ENCODE peak calls at places on chromosomes 2 and 18, in four cellular contexts. One of them, this sample, is unnamed.

GRCh38 chr2:42598656-42599267 is 30.3 kb downstream of the MTA3 start:
- DNase-seq in MM.1S: no peak
- DNase-seq in fibroblast of lung: no peak
- DNase-seq in endothelial cell of umbilical vein: no peak
- DNase-seq in this sample: no peak

GRCh38 chr2:25504266-25504665 is 162.5 kb upstream of the DNMT3A start:
- DNase-seq in MM.1S: no peak
- DNase-seq in fibroblast of lung: no peak
- DNase-seq in endothelial cell of umbilical vein: no peak
- DNase-seq in this sample: no peak

GRCh38 chr18:67468038-67468437 is 48.5 kb downstream of the DSEL start:
- DNase-seq in fibroblast of lung: no peak
- DNase-seq in endothelial cell of umbilical vein: no peak
- DNase-seq in MM.1S: no peak
- DNase-seq in this sample: no peak

GRCh38 chr2:175012516-175012915 is 7.3 kb upstream of the CHN1 start:
- DNase-seq in endothelial cell of umbilical vein: peak; percentile 52
- DNase-seq in fibroblast of lung: no peak
- DNase-seq in MM.1S: no peak
- DNase-seq in this sample: no peak

GRCh38 chr2:109728809-109729208 is 65.3 kb upstream of the RGPD5 start:
- DNase-seq in MM.1S: no peak
- DNase-seq in endothelial cell of umbilical vein: no peak
- DNase-seq in fibroblast of lung: peak; percentile 25
- DNase-seq in this sample: peak; percentile 44

GRCh38 chr2:152036611-152037469 is 62.0 kb downstream of the CACNB4 start:
- DNase-seq in fibroblast of lung: peak; percentile 79
- DNase-seq in MM.1S: peak; percentile 64
- DNase-seq in endothelial cell of umbilical vein: peak; percentile 75
- DNase-seq in this sample: peak; percentile 79

GRCh38 chr2:46866770-46867246 is 48.8 kb downstream of the MCFD2 start:
- DNase-seq in fibroblast of lung: no peak
- DNase-seq in MM.1S: no peak
- DNase-seq in endothelial cell of umbilical vein: peak; percentile 80
- DNase-seq in this sample: no peak

GRCh38 chr2:189115126-189115525 is 64.4 kb downstream of the COL5A2 start:
- DNase-seq in fibroblast of lung: peak; percentile 69
- DNase-seq in endothelial cell of umbilical vein: peak; percentile 50
- DNase-seq in MM.1S: no peak
- DNase-seq in this sample: peak; percentile 57

GRCh38 chr2:101036562-101036961 is 34.5 kb downstream of the RPL31 start:
- DNase-seq in fibroblast of lung: peak; percentile 67
- DNase-seq in MM.1S: peak; percentile 44
- DNase-seq in endothelial cell of umbilical vein: peak; percentile 53
- DNase-seq in this sample: peak; percentile 65

GRCh38 chr18:2326999-2327398 is 244.3 kb downstream of the METTL4 start:
- DNase-seq in fibroblast of lung: no peak
- DNase-seq in MM.1S: no peak
- DNase-seq in endothelial cell of umbilical vein: no peak
- DNase-seq in this sample: peak; percentile 4

GRCh38 chr18:44411277-44411900 is 269.3 kb upstream of the SETBP1 start:
- DNase-seq in fibroblast of lung: no peak
- DNase-seq in endothelial cell of umbilical vein: no peak
- DNase-seq in MM.1S: no peak
- DNase-seq in this sample: peak; percentile 27

GRCh38 chr2:233422050-233422639 is 67.9 kb downstream of the DGKD start:
- DNase-seq in endothelial cell of umbilical vein: no peak
- DNase-seq in fibroblast of lung: no peak
- DNase-seq in MM.1S: no peak
- DNase-seq in this sample: no peak

GRCh38 chr2:47541848-47542450 is 139.0 kb downstream of the MSH2 start:
- DNase-seq in fibroblast of lung: peak; percentile 15
- DNase-seq in MM.1S: no peak
- DNase-seq in endothelial cell of umbilical vein: no peak
- DNase-seq in this sample: no peak

GRCh38 chr2:14189929-14190328 is 442.6 kb upstream of the LRATD1 start:
- DNase-seq in endothelial cell of umbilical vein: no peak
- DNase-seq in fibroblast of lung: peak; percentile 27
- DNase-seq in MM.1S: no peak
- DNase-seq in this sample: no peak

GRCh38 chr2:206424134-206424533 is 19.2 kb upstream of the ADAM23 start:
- DNase-seq in endothelial cell of umbilical vein: peak; percentile 78
- DNase-seq in MM.1S: no peak
- DNase-seq in fibroblast of lung: no peak
- DNase-seq in this sample: no peak

GRCh38 chr18:62037012-62037742 is 144.4 kb upstream of the RNF152 start:
- DNase-seq in endothelial cell of umbilical vein: no peak
- DNase-seq in MM.1S: no peak
- DNase-seq in fibroblast of lung: no peak
- DNase-seq in this sample: peak; percentile 5

GRCh38 chr2:177325554-177325953 is 61.0 kb upstream of the NFE2L2 start:
- DNase-seq in endothelial cell of umbilical vein: no peak
- DNase-seq in fibroblast of lung: no peak
- DNase-seq in MM.1S: no peak
- DNase-seq in this sample: peak; percentile 57

GRCh38 chr2:5520352-5520996 is 171.7 kb upstream of the SOX11 start:
- DNase-seq in endothelial cell of umbilical vein: no peak
- DNase-seq in MM.1S: no peak
- DNase-seq in fibroblast of lung: peak; percentile 55
- DNase-seq in this sample: no peak

GRCh38 chr2:181123798-181124217 is 143.4 kb downstream of the UBE2E3 start:
- DNase-seq in endothelial cell of umbilical vein: peak; percentile 45
- DNase-seq in MM.1S: peak; percentile 82
- DNase-seq in fibroblast of lung: no peak
- DNase-seq in this sample: no peak

GRCh38 chr2:218997730-218998129 is 4.5 kb upstream of the CRYBA2 start:
- DNase-seq in endothelial cell of umbilical vein: no peak
- DNase-seq in MM.1S: no peak
- DNase-seq in fibroblast of lung: no peak
- DNase-seq in this sample: no peak

GRCh38 chr2:150876201-150877085 is 385.2 kb downstream of the RBM43 start:
- DNase-seq in MM.1S: no peak
- DNase-seq in fibroblast of lung: peak; percentile 83
- DNase-seq in endothelial cell of umbilical vein: no peak
- DNase-seq in this sample: no peak

GRCh38 chr2:44166096-44166495 is 2.6 kb upstream of the PPM1B start:
- DNase-seq in fibroblast of lung: no peak
- DNase-seq in MM.1S: no peak
- DNase-seq in endothelial cell of umbilical vein: no peak
- DNase-seq in this sample: no peak

GRCh38 chr2:119221609-119222008 is 2.0 kb upstream of the STEAP3 start:
- DNase-seq in fibroblast of lung: no peak
- DNase-seq in MM.1S: no peak
- DNase-seq in endothelial cell of umbilical vein: no peak
- DNase-seq in this sample: no peak

GRCh38 chr2:27990030-27990590 is 99.6 kb downstream of the BABAM2 start:
- DNase-seq in endothelial cell of umbilical vein: peak; percentile 7
- DNase-seq in MM.1S: no peak
- DNase-seq in fibroblast of lung: no peak
- DNase-seq in this sample: no peak

GRCh38 chr18:60549338-60549960 is 176.9 kb upstream of the MC4R start:
- DNase-seq in MM.1S: peak; percentile 81
- DNase-seq in endothelial cell of umbilical vein: peak; percentile 64
- DNase-seq in fibroblast of lung: peak; percentile 91
- DNase-seq in this sample: peak; percentile 86

GRCh38 chr2:96148410-96149217 is 3.4 kb upstream of the DUSP2 start:
- DNase-seq in endothelial cell of umbilical vein: peak; percentile 74
- DNase-seq in fibroblast of lung: peak; percentile 90
- DNase-seq in MM.1S: no peak
- DNase-seq in this sample: peak; percentile 93

GRCh38 chr2:236210536-236210935 is 42.4 kb upstream of the GBX2 start:
- DNase-seq in endothelial cell of umbilical vein: no peak
- DNase-seq in fibroblast of lung: no peak
- DNase-seq in MM.1S: no peak
- DNase-seq in this sample: no peak

GRCh38 chr18:79396431-79397287 is 929 bp downstream of the NFATC1 start:
- DNase-seq in MM.1S: no peak
- DNase-seq in endothelial cell of umbilical vein: peak; percentile 40
- DNase-seq in fibroblast of lung: peak; percentile 31
- DNase-seq in this sample: peak; percentile 77

GRCh38 chr2:95267458-95268207 is 6.6 kb upstream of the PROM2 start:
- DNase-seq in fibroblast of lung: peak; percentile 85
- DNase-seq in MM.1S: no peak
- DNase-seq in endothelial cell of umbilical vein: no peak
- DNase-seq in this sample: no peak

GRCh38 chr18:50850307-50850706 is 28.6 kb upstream of the ME2 start:
- DNase-seq in endothelial cell of umbilical vein: no peak
- DNase-seq in MM.1S: no peak
- DNase-seq in fibroblast of lung: no peak
- DNase-seq in this sample: no peak
- H2AFZ ChIP-seq in endothelial cell of umbilical vein: no peak overlapping the region
- H2AFZ ChIP-seq in MM.1S: no peak overlapping the region
- H2AFZ ChIP-seq in fibroblast of lung: no peak overlapping the region
- H2AFZ ChIP-seq in this sample: no peak overlapping the region

DNA sequence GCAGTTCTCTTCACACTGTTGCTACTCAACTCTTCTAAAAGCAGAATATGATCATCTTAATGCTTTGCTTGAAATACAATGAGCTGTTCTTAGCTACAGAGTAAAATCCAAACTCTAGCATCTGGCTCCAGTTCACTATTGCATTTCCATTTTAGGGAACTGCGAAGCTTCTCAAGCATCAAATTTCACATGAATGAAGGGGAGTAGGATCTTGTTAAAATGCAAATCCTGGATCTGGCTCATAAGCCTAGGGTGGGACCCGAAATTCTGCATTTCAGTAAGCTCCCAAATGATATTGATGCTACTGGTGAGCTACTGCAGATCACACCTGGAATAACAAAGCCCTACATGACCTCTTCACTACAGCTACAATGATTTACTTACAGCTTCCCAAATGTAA is 293.8 kb downstream of the SATB2 start:
- DNase-seq in MM.1S: no peak
- DNase-seq in fibroblast of lung: no peak
- DNase-seq in endothelial cell of umbilical vein: no peak
- DNase-seq in this sample: no peak
- H2AFZ ChIP-seq in MM.1S: no peak overlapping the region
- H2AFZ ChIP-seq in fibroblast of lung: no peak overlapping the region
- H2AFZ ChIP-seq in endothelial cell of umbilical vein: no peak overlapping the region
- H2AFZ ChIP-seq in this sample: no peak overlapping the region

DNA sequence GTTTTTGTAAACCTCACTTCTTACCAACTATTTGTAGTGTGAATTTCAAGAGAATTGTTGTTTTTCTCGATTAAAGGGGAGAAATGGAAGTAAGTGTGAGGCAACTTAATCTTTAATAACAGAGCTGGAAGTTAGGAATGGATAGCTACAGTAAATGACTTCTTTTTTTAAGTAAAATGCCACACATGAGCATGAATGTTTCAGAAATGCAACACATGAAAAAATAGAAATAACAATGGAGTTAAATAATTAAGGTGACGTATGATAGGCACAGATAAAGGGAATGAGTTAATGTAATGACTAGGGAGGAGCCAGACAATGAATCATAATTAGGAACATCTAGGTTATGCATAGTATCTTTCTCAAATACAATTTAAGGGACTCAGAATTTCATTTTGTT is 3.4 kb downstream of the REL start:
- DNase-seq in MM.1S: no peak
- DNase-seq in endothelial cell of umbilical vein: peak; percentile 77
- DNase-seq in fibroblast of lung: no peak
- DNase-seq in this sample: peak; percentile 71
- H2AFZ ChIP-seq in MM.1S: no peak overlapping the region
- H2AFZ ChIP-seq in endothelial cell of umbilical vein: peak overlapping the region; percentile 54
- H2AFZ ChIP-seq in fibroblast of lung: no peak overlapping the region
- H2AFZ ChIP-seq in this sample: peak overlapping the region; percentile 41

GRCh38 chr2:224098473-224098872 is 59.4 kb upstream of the SERPINE2 start:
- DNase-seq in endothelial cell of umbilical vein: no peak
- DNase-seq in MM.1S: no peak
- DNase-seq in fibroblast of lung: peak; percentile 24
- DNase-seq in this sample: no peak
- H2AFZ ChIP-seq in endothelial cell of umbilical vein: no peak overlapping the region
- H2AFZ ChIP-seq in MM.1S: no peak overlapping the region
- H2AFZ ChIP-seq in fibroblast of lung: peak overlapping the region; percentile 39
- H2AFZ ChIP-seq in this sample: no peak overlapping the region

GRCh38 chr18:11095211-11095610 is 54.2 kb downstream of the PIEZO2 start:
- DNase-seq in endothelial cell of umbilical vein: no peak
- DNase-seq in MM.1S: no peak
- DNase-seq in fibroblast of lung: no peak
- DNase-seq in this sample: no peak

GRCh38 chr18:11095674-11096293 is 53.6 kb downstream of the PIEZO2 start:
- DNase-seq in endothelial cell of umbilical vein: no peak
- DNase-seq in MM.1S: no peak
- DNase-seq in fibroblast of lung: no peak
- DNase-seq in this sample: no peak

GRCh38 chr18:11096411-11096810 is 53.0 kb downstream of the PIEZO2 start:
- DNase-seq in fibroblast of lung: no peak
- DNase-seq in endothelial cell of umbilical vein: no peak
- DNase-seq in MM.1S: no peak
- DNase-seq in this sample: no peak

GRCh38 chr18:11091746-11092145 is 57.6 kb downstream of the PIEZO2 start:
- DNase-seq in endothelial cell of umbilical vein: no peak
- DNase-seq in fibroblast of lung: no peak
- DNase-seq in MM.1S: no peak
- DNase-seq in this sample: no peak

DNA sequence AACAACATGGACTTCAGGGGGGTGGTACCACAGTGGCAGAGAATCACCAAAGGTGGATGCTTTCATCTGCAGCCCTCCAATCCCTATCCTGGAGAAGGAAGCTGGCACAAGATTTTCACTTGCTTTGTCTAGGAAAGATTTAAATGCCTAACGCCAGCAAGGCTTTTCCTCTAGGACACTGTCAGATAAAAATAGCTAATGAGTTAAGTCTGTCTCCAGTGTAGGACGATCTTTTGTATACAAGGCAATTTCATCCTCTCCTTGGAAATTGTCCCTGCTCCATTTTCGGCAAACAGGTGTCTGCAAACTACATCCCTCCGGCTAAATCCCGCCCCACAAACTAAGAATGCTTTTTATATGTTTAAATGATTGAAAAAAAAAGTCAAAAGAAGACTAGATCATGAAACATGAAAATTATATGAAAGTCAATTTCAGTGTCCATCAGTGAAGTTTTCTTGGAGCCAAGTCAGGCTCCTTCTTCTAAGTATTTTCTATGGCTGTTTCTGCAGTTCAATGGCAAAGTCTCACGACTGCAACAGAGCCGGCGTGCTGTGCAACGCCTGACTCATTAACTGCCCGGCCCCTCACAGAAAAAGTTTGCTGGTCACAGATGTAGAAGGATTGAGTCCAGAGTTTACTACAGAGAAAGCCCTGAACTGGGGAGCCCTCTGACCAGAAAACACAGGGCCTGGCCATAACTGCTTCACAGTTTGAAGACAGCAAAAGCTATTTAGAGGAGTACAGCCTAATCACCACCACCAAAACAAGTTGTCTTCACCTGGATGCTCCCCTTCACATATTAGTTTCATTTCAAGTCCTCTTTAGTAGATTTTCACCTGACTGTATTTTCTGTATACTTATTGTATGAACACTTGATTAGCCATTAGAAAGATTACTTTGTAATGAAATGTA is 52.3 kb downstream of the PIEZO2 start:
- DNase-seq in endothelial cell of umbilical vein: no peak
- DNase-seq in MM.1S: no peak
- DNase-seq in fibroblast of lung: no peak
- DNase-seq in this sample: peak; percentile 36
- H2AFZ ChIP-seq in endothelial cell of umbilical vein: no peak overlapping the region
- H2AFZ ChIP-seq in MM.1S: no peak overlapping the region
- H2AFZ ChIP-seq in fibroblast of lung: no peak overlapping the region
- H2AFZ ChIP-seq in this sample: peak overlapping the region; percentile 22

GRCh38 chr2:198316852-198317395 is 512.5 kb downstream of the PLCL1 start:
- DNase-seq in MM.1S: no peak
- DNase-seq in fibroblast of lung: no peak
- DNase-seq in endothelial cell of umbilical vein: no peak
- DNase-seq in this sample: no peak
- H2AFZ ChIP-seq in MM.1S: no peak overlapping the region
- H2AFZ ChIP-seq in fibroblast of lung: no peak overlapping the region
- H2AFZ ChIP-seq in endothelial cell of umbilical vein: no peak overlapping the region
- H2AFZ ChIP-seq in this sample: no peak overlapping the region

This sample was measured in GM23248.